ENCODE peak calls at places on chromosome 4, in four cellular contexts. One of them, this sample, is unnamed.

GRCh38 chr4:38730830-38731646 is 51.8 kb downstream of the TLR10 start:
- DNase-seq in GM12878: peak
- DNase-seq in transverse colon: peak
- DNase-seq in NB4: peak
- DNase-seq in this sample: peak

GRCh38 chr4:99669084-99669483 is 11.5 kb upstream of the C4orf54 start:
- DNase-seq in GM12878: no peak
- DNase-seq in transverse colon: no peak
- DNase-seq in NB4: no peak
- DNase-seq in this sample: no peak

GRCh38 chr4:52588771-52589591 is 70.1 kb downstream of the USP46 start:
- DNase-seq in NB4: peak
- DNase-seq in GM12878: no peak
- DNase-seq in transverse colon: no peak
- DNase-seq in this sample: no peak

GRCh38 chr4:88911246-88912212 is 145.5 kb downstream of the FAM13A start:
- DNase-seq in NB4: no peak
- DNase-seq in GM12878: no peak
- DNase-seq in transverse colon: no peak
- DNase-seq in this sample: no peak

GRCh38 chr4:53755656-53756055 is 164.4 kb upstream of the LNX1 start:
- DNase-seq in transverse colon: no peak
- DNase-seq in NB4: no peak
- DNase-seq in GM12878: no peak
- DNase-seq in this sample: no peak

GRCh38 chr4:165986956-165987698 is 114.1 kb downstream of the TLL1 start:
- DNase-seq in transverse colon: no peak
- DNase-seq in GM12878: no peak
- DNase-seq in NB4: no peak
- DNase-seq in this sample: no peak

GRCh38 chr4:108743021-108743420 is 19.8 kb downstream of the ETNPPL start:
- DNase-seq in GM12878: no peak
- DNase-seq in transverse colon: no peak
- DNase-seq in NB4: no peak
- DNase-seq in this sample: no peak

GRCh38 chr4:6463311-6464289 is 8.8 kb downstream of the PPP2R2C start:
- DNase-seq in NB4: no peak
- DNase-seq in transverse colon: no peak
- DNase-seq in GM12878: no peak
- DNase-seq in this sample: no peak

GRCh38 chr4:176875441-176875930 is 82.8 kb upstream of the VEGFC start:
- DNase-seq in NB4: no peak
- DNase-seq in transverse colon: no peak
- DNase-seq in GM12878: no peak
- DNase-seq in this sample: no peak

GRCh38 chr4:188934320-188934975 is 795.2 kb downstream of the TRIML1 start:
- DNase-seq in GM12878: no peak
- DNase-seq in NB4: no peak
- DNase-seq in transverse colon: no peak
- DNase-seq in this sample: no peak

GRCh38 chr4:108037884-108038283 is 48.2 kb downstream of the HADH start:
- DNase-seq in NB4: no peak
- DNase-seq in transverse colon: no peak
- DNase-seq in GM12878: no peak
- DNase-seq in this sample: no peak

GRCh38 chr4:89256203-89256800 is 51.3 kb downstream of the GPRIN3 start:
- DNase-seq in GM12878: no peak
- DNase-seq in transverse colon: no peak
- DNase-seq in NB4: no peak
- DNase-seq in this sample: no peak

GRCh38 chr4:190019023-190019858 is 7.8 kb downstream of the FRG2 start:
- DNase-seq in NB4: no peak
- DNase-seq in GM12878: no peak
- DNase-seq in transverse colon: no peak
- DNase-seq in this sample: no peak

GRCh38 chr4:576991-577498 is 950 bp upstream of the TMEM271 start:
- DNase-seq in GM12878: no peak
- DNase-seq in NB4: no peak
- DNase-seq in transverse colon: no peak
- DNase-seq in this sample: no peak

GRCh38 chr4:99950913-99951254 is 809 bp upstream of the H2AZ1 start:
- DNase-seq in GM12878: no peak
- DNase-seq in NB4: no peak
- DNase-seq in transverse colon: no peak
- DNase-seq in this sample: no peak

GRCh38 chr4:156672492-156672891 is 299.1 kb downstream of the PDGFC start:
- DNase-seq in GM12878: no peak
- DNase-seq in transverse colon: no peak
- DNase-seq in NB4: no peak
- DNase-seq in this sample: no peak

GRCh38 chr4:81425087-81425486 is 46.6 kb downstream of the RASGEF1B start:
- DNase-seq in GM12878: no peak
- DNase-seq in NB4: no peak
- DNase-seq in transverse colon: no peak
- DNase-seq in this sample: peak

GRCh38 chr4:168498259-168498658 is 1.4 kb downstream of the PALLD start:
- DNase-seq in transverse colon: no peak
- DNase-seq in GM12878: no peak
- DNase-seq in NB4: no peak
- DNase-seq in this sample: no peak

GRCh38 chr4:106681381-106681921 is 312.9 kb upstream of the GIMD1 start:
- DNase-seq in GM12878: no peak
- DNase-seq in transverse colon: no peak
- DNase-seq in NB4: no peak
- DNase-seq in this sample: no peak

GRCh38 chr4:169619518-169619957 is 840 bp upstream of the CLCN3 start:
- DNase-seq in NB4: peak
- DNase-seq in GM12878: no peak
- DNase-seq in transverse colon: peak
- DNase-seq in this sample: peak

GRCh38 chr4:139916041-139916440 is 237.9 kb downstream of the MAML3 start:
- DNase-seq in GM12878: no peak
- DNase-seq in NB4: no peak
- DNase-seq in transverse colon: no peak
- DNase-seq in this sample: no peak

GRCh38 chr4:123304151-123305021 is 92.2 kb upstream of the SPRY1 start:
- DNase-seq in NB4: no peak
- DNase-seq in transverse colon: no peak
- DNase-seq in GM12878: no peak
- DNase-seq in this sample: no peak

GRCh38 chr4:67886281-67886680 is 2.5 kb upstream of the TMPRSS11D start:
- DNase-seq in NB4: peak
- DNase-seq in GM12878: no peak
- DNase-seq in transverse colon: no peak
- DNase-seq in this sample: no peak

GRCh38 chr4:110361921-110362320 is 114.0 kb upstream of the ENPEP start:
- DNase-seq in NB4: peak
- DNase-seq in transverse colon: no peak
- DNase-seq in GM12878: no peak
- DNase-seq in this sample: no peak

GRCh38 chr4:77538144-77538543 is 67.5 kb upstream of the CXCL13 start:
- DNase-seq in GM12878: no peak
- DNase-seq in NB4: no peak
- DNase-seq in transverse colon: no peak
- DNase-seq in this sample: no peak

GRCh38 chr4:152265149-152265621 is 270.7 kb downstream of the FBXW7 start:
- DNase-seq in transverse colon: no peak
- DNase-seq in GM12878: no peak
- DNase-seq in NB4: no peak
- DNase-seq in this sample: peak

GRCh38 chr4:81207793-81208192 is 7.2 kb downstream of the PRKG2 start:
- DNase-seq in GM12878: no peak
- DNase-seq in NB4: peak
- DNase-seq in transverse colon: no peak
- DNase-seq in this sample: no peak

GRCh38 chr4:156335721-156336120 is 382.1 kb upstream of the CTSO start:
- DNase-seq in NB4: no peak
- DNase-seq in GM12878: no peak
- DNase-seq in transverse colon: no peak
- DNase-seq in this sample: no peak

GRCh38 chr4:3285558-3286334 is 7.1 kb upstream of the RGS12 start:
- DNase-seq in NB4: peak
- DNase-seq in GM12878: no peak
- DNase-seq in transverse colon: peak
- DNase-seq in this sample: no peak

GRCh38 chr4:26076000-26076587 is 162.1 kb downstream of the SMIM20 start:
- DNase-seq in NB4: peak
- DNase-seq in GM12878: peak
- DNase-seq in transverse colon: no peak
- DNase-seq in this sample: no peak

GRCh38 chr4:123597586-123597985 is 201.0 kb downstream of the SPRY1 start:
- DNase-seq in GM12878: no peak
- DNase-seq in transverse colon: no peak
- DNase-seq in NB4: no peak
- DNase-seq in this sample: no peak

GRCh38 chr4:179626687-179627086 is 2184.4 kb upstream of the AGA start:
- DNase-seq in GM12878: no peak
- DNase-seq in transverse colon: no peak
- DNase-seq in NB4: no peak
- DNase-seq in this sample: no peak

GRCh38 chr4:152021788-152022438 is 261.1 kb upstream of the GATB start:
- DNase-seq in GM12878: no peak
- DNase-seq in NB4: no peak
- DNase-seq in transverse colon: no peak
- DNase-seq in this sample: no peak

GRCh38 chr4:108540536-108540935 is 79.8 kb upstream of the RPL34 start:
- DNase-seq in NB4: no peak
- DNase-seq in GM12878: no peak
- DNase-seq in transverse colon: no peak
- DNase-seq in this sample: no peak

GRCh38 chr4:159051245-159052071 is 51.4 kb upstream of the RAPGEF2 start:
- DNase-seq in GM12878: peak
- DNase-seq in NB4: no peak
- DNase-seq in transverse colon: no peak
- DNase-seq in this sample: no peak

GRCh38 chr4:65865489-65865888 is 195.2 kb upstream of the EPHA5 start:
- DNase-seq in transverse colon: no peak
- DNase-seq in NB4: peak
- DNase-seq in GM12878: no peak
- DNase-seq in this sample: peak

GRCh38 chr4:158769175-158769831 is 477 bp downstream of the FNIP2 start:
- DNase-seq in GM12878: no peak
- DNase-seq in transverse colon: peak
- DNase-seq in NB4: peak
- DNase-seq in this sample: peak

GRCh38 chr4:150402968-150403367 is 179.0 kb upstream of the MAB21L2 start:
- DNase-seq in transverse colon: peak
- DNase-seq in GM12878: no peak
- DNase-seq in NB4: peak
- DNase-seq in this sample: peak

GRCh38 chr4:184768296-184768695 is 34.4 kb upstream of the CENPU start:
- DNase-seq in GM12878: no peak
- DNase-seq in NB4: no peak
- DNase-seq in transverse colon: no peak
- DNase-seq in this sample: no peak

GRCh38 chr4:87529187-87529586 is at the start of gene SPARCL1:
- DNase-seq in NB4: no peak
- DNase-seq in GM12878: no peak
- DNase-seq in transverse colon: peak
- DNase-seq in this sample: no peak

GRCh38 chr4:87527446-87528240 is 1.5 kb downstream of the SPARCL1 start:
- DNase-seq in transverse colon: no peak
- DNase-seq in NB4: no peak
- DNase-seq in GM12878: no peak
- DNase-seq in this sample: no peak

GRCh38 chr4:87523307-87523706 is 5.9 kb downstream of the SPARCL1 start:
- DNase-seq in transverse colon: no peak
- DNase-seq in NB4: no peak
- DNase-seq in GM12878: no peak
- DNase-seq in this sample: no peak

GRCh38 chr4:87524456-87524855 is 4.7 kb downstream of the SPARCL1 start:
- DNase-seq in transverse colon: no peak
- DNase-seq in GM12878: no peak
- DNase-seq in NB4: no peak
- DNase-seq in this sample: no peak

GRCh38 chr4:87525636-87526035 is 3.5 kb downstream of the SPARCL1 start:
- DNase-seq in NB4: no peak
- DNase-seq in GM12878: no peak
- DNase-seq in transverse colon: no peak
- DNase-seq in this sample: no peak
- TF ChIP-seq POLR2A in NB4: no peak
- TF ChIP-seq POLR2A in GM12878: no peak
- TF ChIP-seq POLR2A in transverse colon: peak
- TF ChIP-seq POLR2A in this sample: no peak

GRCh38 chr4:87322754-87323153 is at the start of gene HSD17B13:
- DNase-seq in NB4: no peak
- DNase-seq in transverse colon: no peak
- DNase-seq in GM12878: no peak
- DNase-seq in this sample: no peak
- TF ChIP-seq POLR2A in NB4: no peak
- TF ChIP-seq POLR2A in transverse colon: no peak
- TF ChIP-seq POLR2A in GM12878: no peak
- TF ChIP-seq POLR2A in this sample: no peak

GRCh38 chr4:127965062-127965802 is at the start of the genes ABHD18 and MFSD8:
- DNase-seq in NB4: peak
- DNase-seq in transverse colon: peak
- DNase-seq in GM12878: peak
- DNase-seq in this sample: peak
- TF ChIP-seq POLR2A in NB4: peak
- TF ChIP-seq POLR2A in transverse colon: peak
- TF ChIP-seq POLR2A in GM12878: peak
- TF ChIP-seq POLR2A in this sample: peak

GRCh38 chr4:37686373-37687174 is at the start of gene RELL1:
- DNase-seq in GM12878: peak
- DNase-seq in transverse colon: peak
- DNase-seq in NB4: peak
- DNase-seq in this sample: peak
- TF ChIP-seq POLR2A in GM12878: no peak
- TF ChIP-seq POLR2A in transverse colon: no peak
- TF ChIP-seq POLR2A in NB4: no peak
- TF ChIP-seq POLR2A in this sample: peak

GRCh38 chr4:41933997-41934812 is 1.0 kb upstream of the TMEM33 start:
- DNase-seq in GM12878: no peak
- DNase-seq in NB4: peak
- DNase-seq in transverse colon: no peak
- DNase-seq in this sample: peak
- TF ChIP-seq POLR2A in GM12878: no peak
- TF ChIP-seq POLR2A in NB4: peak
- TF ChIP-seq POLR2A in transverse colon: no peak
- TF ChIP-seq POLR2A in this sample: no peak

DNA sequence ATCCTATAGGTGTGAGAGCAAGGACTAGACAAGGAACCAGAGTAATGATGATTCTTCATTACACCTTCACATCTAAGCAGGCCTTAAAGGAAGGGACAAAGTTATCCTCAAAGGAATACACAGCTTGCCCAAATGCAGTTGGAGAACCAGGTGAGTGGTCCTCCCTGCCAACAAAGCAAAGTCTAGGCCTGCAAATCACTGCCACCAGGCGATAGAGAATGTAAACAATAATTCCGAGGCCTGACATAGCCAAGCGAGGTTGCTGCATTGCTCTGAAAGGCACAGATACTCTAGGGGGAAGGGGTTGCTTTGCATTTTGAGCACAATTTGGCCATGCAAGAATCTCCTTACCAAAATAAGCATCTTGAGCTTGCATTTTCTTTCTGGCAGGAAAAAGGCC is 178.2 kb upstream of the FAT1 start:
- DNase-seq in transverse colon: no peak
- DNase-seq in GM12878: no peak
- DNase-seq in NB4: no peak
- DNase-seq in this sample: no peak
- TF ChIP-seq POLR2A in transverse colon: no peak
- TF ChIP-seq POLR2A in GM12878: no peak
- TF ChIP-seq POLR2A in NB4: no peak
- TF ChIP-seq POLR2A in this sample: no peak

GRCh38 chr4:147617173-147617840 is at the start of gene TMEM184C:
- DNase-seq in NB4: peak
- DNase-seq in transverse colon: peak
- DNase-seq in GM12878: peak
- DNase-seq in this sample: peak
- TF ChIP-seq POLR2A in NB4: peak
- TF ChIP-seq POLR2A in transverse colon: peak
- TF ChIP-seq POLR2A in GM12878: peak
- TF ChIP-seq POLR2A in this sample: peak

This sample was measured in erythroblast.